ENCODE peak calls at places on chromosomes 13 and 19, in five cellular contexts. One of them, this sample, is unnamed.
A peak's percentile ranks its signal among the peaks of the same experiment; 100 is the strongest.

GRCh38 chr13:50800091-50800739 is 43.3 kb downstream of the DLEU7 start:
- DNase-seq in occipital lobe: no peak
- DNase-seq in amygdala: no peak
- DNase-seq in Caco-2: no peak
- DNase-seq in M059J: no peak
- DNase-seq in this sample: no peak

GRCh38 chr13:99311137-99311536 is 3.9 kb upstream of the GPR183 start:
- DNase-seq in Caco-2: no peak
- DNase-seq in M059J: peak; percentile 55
- DNase-seq in amygdala: no peak
- DNase-seq in occipital lobe: no peak
- DNase-seq in this sample: no peak

GRCh38 chr13:41916173-41916954 is 44.5 kb downstream of the VWA8 start:
- DNase-seq in M059J: peak; percentile 75
- DNase-seq in Caco-2: no peak
- DNase-seq in amygdala: no peak
- DNase-seq in occipital lobe: no peak
- DNase-seq in this sample: no peak

GRCh38 chr13:33235078-33235477 is 50.5 kb downstream of the STARD13 start:
- DNase-seq in amygdala: no peak
- DNase-seq in M059J: peak; percentile 30
- DNase-seq in occipital lobe: no peak
- DNase-seq in Caco-2: no peak
- DNase-seq in this sample: no peak

GRCh38 chr19:34084396-34085145 is 87.7 kb upstream of the LSM14A start:
- DNase-seq in amygdala: no peak
- DNase-seq in M059J: no peak
- DNase-seq in Caco-2: no peak
- DNase-seq in occipital lobe: no peak
- DNase-seq in this sample: no peak

GRCh38 chr19:7917292-7918061 is 2.7 kb upstream of the SNAPC2 start:
- DNase-seq in occipital lobe: peak; percentile 36
- DNase-seq in amygdala: peak; percentile 47
- DNase-seq in Caco-2: peak; percentile 73
- DNase-seq in M059J: peak; percentile 58
- DNase-seq in this sample: no peak

GRCh38 chr13:86653009-86653408 is 853.8 kb upstream of the SLITRK6 start:
- DNase-seq in amygdala: no peak
- DNase-seq in occipital lobe: no peak
- DNase-seq in Caco-2: no peak
- DNase-seq in M059J: no peak
- DNase-seq in this sample: no peak

GRCh38 chr13:45928196-45928595 is 76.6 kb upstream of the SIAH3 start:
- DNase-seq in Caco-2: no peak
- DNase-seq in amygdala: no peak
- DNase-seq in M059J: no peak
- DNase-seq in occipital lobe: no peak
- DNase-seq in this sample: no peak

GRCh38 chr19:1668339-1669123 is 16.1 kb upstream of the TCF3 start:
- DNase-seq in Caco-2: peak; percentile 37
- DNase-seq in amygdala: no peak
- DNase-seq in occipital lobe: no peak
- DNase-seq in M059J: peak; percentile 45
- DNase-seq in this sample: no peak

GRCh38 chr19:35712910-35713845 is 4.6 kb upstream of the KMT2B start:
- DNase-seq in Caco-2: no peak
- DNase-seq in occipital lobe: no peak
- DNase-seq in M059J: no peak
- DNase-seq in amygdala: no peak
- DNase-seq in this sample: no peak

GRCh38 chr13:29524641-29525040 is 70.8 kb downstream of the SLC7A1 start:
- DNase-seq in occipital lobe: no peak
- DNase-seq in M059J: no peak
- DNase-seq in amygdala: no peak
- DNase-seq in Caco-2: no peak
- DNase-seq in this sample: no peak

GRCh38 chr13:97189943-97190342 is 32.2 kb upstream of the MBNL2 start:
- DNase-seq in Caco-2: no peak
- DNase-seq in amygdala: no peak
- DNase-seq in occipital lobe: no peak
- DNase-seq in M059J: no peak
- DNase-seq in this sample: no peak

GRCh38 chr19:18183529-18183928 is 9.5 kb upstream of the MPV17L2 start:
- DNase-seq in amygdala: no peak
- DNase-seq in occipital lobe: no peak
- DNase-seq in Caco-2: no peak
- DNase-seq in M059J: no peak
- DNase-seq in this sample: no peak

GRCh38 chr13:40547545-40548322 is 118.7 kb downstream of the FOXO1 start:
- DNase-seq in Caco-2: no peak
- DNase-seq in occipital lobe: no peak
- DNase-seq in amygdala: no peak
- DNase-seq in M059J: no peak
- DNase-seq in this sample: no peak

GRCh38 chr13:98987275-98987674 is 9.4 kb upstream of the DOCK9 start:
- DNase-seq in Caco-2: no peak
- DNase-seq in M059J: no peak
- DNase-seq in occipital lobe: no peak
- DNase-seq in amygdala: no peak
- DNase-seq in this sample: no peak

GRCh38 chr19:18807861-18808331 is 16.8 kb upstream of the COMP start:
- DNase-seq in amygdala: no peak
- DNase-seq in occipital lobe: no peak
- DNase-seq in M059J: no peak
- DNase-seq in Caco-2: no peak
- DNase-seq in this sample: no peak

GRCh38 chr13:113650275-113650674 is 7.7 kb downstream of the ATP4B start:
- DNase-seq in amygdala: no peak
- DNase-seq in M059J: no peak
- DNase-seq in occipital lobe: no peak
- DNase-seq in Caco-2: peak; percentile 30
- DNase-seq in this sample: no peak

GRCh38 chr19:2270157-2270571 is 11.8 kb downstream of the PEAK3 start:
- DNase-seq in Caco-2: no peak
- DNase-seq in amygdala: no peak
- DNase-seq in M059J: no peak
- DNase-seq in occipital lobe: no peak
- DNase-seq in this sample: no peak

GRCh38 chr19:35746556-35746955 is 1.1 kb downstream of the PSENEN start:
- DNase-seq in M059J: no peak
- DNase-seq in Caco-2: no peak
- DNase-seq in amygdala: no peak
- DNase-seq in occipital lobe: no peak
- DNase-seq in this sample: no peak

GRCh38 chr19:38317104-38317612 is 1.4 kb upstream of the YIF1B start:
- DNase-seq in M059J: no peak
- DNase-seq in Caco-2: no peak
- DNase-seq in amygdala: no peak
- DNase-seq in occipital lobe: no peak
- DNase-seq in this sample: no peak

GRCh38 chr19:294819-295686 is 3.9 kb upstream of the PLPP2 start:
- DNase-seq in Caco-2: no peak
- DNase-seq in occipital lobe: no peak
- DNase-seq in amygdala: no peak
- DNase-seq in M059J: peak; percentile 14
- DNase-seq in this sample: no peak

GRCh38 chr13:34358811-34359513 is 541.0 kb downstream of the RFC3 start:
- DNase-seq in occipital lobe: no peak
- DNase-seq in M059J: peak; percentile 90
- DNase-seq in Caco-2: no peak
- DNase-seq in amygdala: no peak
- DNase-seq in this sample: no peak

GRCh38 chr19:48695743-48696352 is at the start of gene FUT2:
- DNase-seq in occipital lobe: no peak
- DNase-seq in amygdala: no peak
- DNase-seq in M059J: no peak
- DNase-seq in Caco-2: peak; percentile 91
- DNase-seq in this sample: no peak

GRCh38 chr19:43429395-43429794 is 14.7 kb downstream of the TEX101 start:
- DNase-seq in occipital lobe: no peak
- DNase-seq in M059J: no peak
- DNase-seq in Caco-2: no peak
- DNase-seq in amygdala: no peak
- DNase-seq in this sample: no peak

GRCh38 chr19:29876414-29876813 is 64.6 kb downstream of the CCNE1 start:
- DNase-seq in Caco-2: no peak
- DNase-seq in amygdala: no peak
- DNase-seq in occipital lobe: no peak
- DNase-seq in M059J: no peak
- DNase-seq in this sample: no peak

GRCh38 chr13:94239135-94239534 is 240.3 kb downstream of the DCT start:
- DNase-seq in occipital lobe: no peak
- DNase-seq in M059J: peak; percentile 59
- DNase-seq in amygdala: no peak
- DNase-seq in Caco-2: no peak
- DNase-seq in this sample: no peak

GRCh38 chr19:5092444-5092843 is 123.5 kb downstream of the KDM4B start:
- DNase-seq in Caco-2: no peak
- DNase-seq in M059J: no peak
- DNase-seq in occipital lobe: no peak
- DNase-seq in amygdala: no peak
- DNase-seq in this sample: no peak

GRCh38 chr19:12773571-12773970 is 1.8 kb downstream of the HOOK2 start:
- DNase-seq in amygdala: no peak
- DNase-seq in M059J: peak; percentile 52
- DNase-seq in occipital lobe: no peak
- DNase-seq in Caco-2: no peak
- DNase-seq in this sample: no peak

GRCh38 chr19:45166723-45167252 is 6.0 kb upstream of the NKPD1 start:
- DNase-seq in occipital lobe: no peak
- DNase-seq in amygdala: no peak
- DNase-seq in Caco-2: no peak
- DNase-seq in M059J: no peak
- DNase-seq in this sample: no peak

GRCh38 chr13:48775804-48776203 is 122.1 kb downstream of the CYSLTR2 start:
- DNase-seq in occipital lobe: no peak
- DNase-seq in amygdala: no peak
- DNase-seq in M059J: peak; percentile 97
- DNase-seq in Caco-2: no peak
- DNase-seq in this sample: no peak

GRCh38 chr13:99432637-99433542 is 68.4 kb upstream of the TM9SF2 start:
- DNase-seq in amygdala: peak; percentile 16
- DNase-seq in occipital lobe: peak; percentile 48
- DNase-seq in M059J: peak; percentile 79
- DNase-seq in Caco-2: no peak
- DNase-seq in this sample: no peak

GRCh38 chr19:13974073-13974472 is 21.8 kb downstream of the DCAF15 start:
- DNase-seq in occipital lobe: no peak
- DNase-seq in M059J: no peak
- DNase-seq in amygdala: no peak
- DNase-seq in Caco-2: peak; percentile 88
- DNase-seq in this sample: no peak

GRCh38 chr13:76741624-76742023 is 144.6 kb downstream of the KCTD12 start:
- DNase-seq in M059J: no peak
- DNase-seq in Caco-2: no peak
- DNase-seq in amygdala: no peak
- DNase-seq in occipital lobe: no peak
- DNase-seq in this sample: no peak

GRCh38 chr19:42313096-42313839 is at the start of gene TMEM145:
- DNase-seq in M059J: peak; percentile 48
- DNase-seq in amygdala: peak; percentile 16
- DNase-seq in Caco-2: peak; percentile 62
- DNase-seq in occipital lobe: peak; percentile 49
- DNase-seq in this sample: peak; percentile 80